ENCODE peak calls at places on chromosomes 1 and 21, in eight cellular contexts. K is tibial artery; R is kidney epithelial cell; A is astrocyte; D is LNCaP clone FGC; V is activated CD8-positive, alpha-beta T cell treated with anti-CD3 and anti-CD28 coated beads for 36 hours; E is adrenal gland; X is fibroblast of lung. I is an unnamed sample.

GRCh38 chr1:87953109-87953508 is 624.4 kb downstream of the LMO4 start:
- DNase-seq in K (no peak), R (no peak), A (peak), D (no peak), V (no peak), E (no peak), X (peak), I (no peak)

GRCh38 chr1:189211742-189212141 is 1265.9 kb downstream of the BRINP3 start:
- DNase-seq in K (no peak), R (no peak), A (peak), D (no peak), V (no peak), E (no peak), X (peak), I (no peak)

GRCh38 chr1:152761609-152762213 is 3.9 kb downstream of the KPRP start:
- DNase-seq in K (no peak), R (no peak), A (no peak), D (no peak), V (no peak), E (no peak), X (no peak), I (no peak)

GRCh38 chr1:6012529-6013318 is 20.5 kb upstream of the NPHP4 start:
- DNase-seq in K (no peak), R (no peak), A (no peak), D (no peak), V (no peak), E (no peak), X (no peak), I (no peak)

GRCh38 chr1:7430646-7431045 is 340.4 kb upstream of the VAMP3 start:
- DNase-seq in K (no peak), R (no peak), A (no peak), D (no peak), V (no peak), E (no peak), X (no peak), I (no peak)

GRCh38 chr1:202860744-202861419 is 28.1 kb downstream of the RABIF start:
- DNase-seq in K (no peak), R (no peak), A (peak), D (peak), V (peak), E (peak), X (peak), I (peak)

GRCh38 chr1:111251570-111251969 is 24.1 kb downstream of the CHI3L2 start:
- DNase-seq in K (no peak), R (no peak), A (no peak), D (no peak), V (peak), E (no peak), X (no peak), I (no peak)

GRCh38 chr21:26842976-26843911 is 2.0 kb downstream of the ADAMTS1 start:
- DNase-seq in K (peak), R (peak), A (peak), D (peak), V (peak), E (peak), X (peak), I (no peak)

GRCh38 chr1:41032147-41032546 is 10.6 kb upstream of the SLFNL1 start:
- DNase-seq in K (no peak), R (no peak), A (no peak), D (no peak), V (no peak), E (no peak), X (no peak), I (no peak)

GRCh38 chr1:215597961-215598360 is 30.9 kb downstream of the KCTD3 start:
- DNase-seq in K (no peak), R (no peak), A (no peak), D (no peak), V (no peak), E (no peak), X (no peak), I (no peak)

DNA sequence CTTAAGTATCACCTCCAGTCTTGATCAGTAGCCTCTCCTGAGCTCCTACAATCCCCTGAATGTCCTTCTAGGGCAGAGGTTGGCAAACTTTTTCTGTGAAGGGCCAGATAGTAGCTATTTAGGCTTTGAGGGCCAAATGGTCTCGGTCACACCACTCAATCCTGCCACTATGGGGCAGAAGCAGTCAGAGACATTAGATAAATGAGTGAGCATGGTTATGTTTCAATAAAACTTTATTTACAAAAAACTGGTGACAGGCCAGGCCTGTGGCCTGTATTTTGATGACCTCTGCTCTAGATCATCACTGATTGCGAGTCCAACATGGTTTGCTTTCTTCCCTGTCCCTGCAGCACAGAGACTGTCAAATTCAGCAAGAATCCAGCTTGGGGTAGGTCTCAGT is 36.3 kb downstream of the LRP8 start:
- DNase-seq in K (no peak), R (no peak), A (no peak), D (no peak), V (no peak), E (no peak), X (no peak), I (no peak)
- TF ChIP-seq CTCF in K (no peak), R (no peak), A (no peak), D (no peak), V (no peak), E (no peak), X (peak), I (no peak)

GRCh38 chr1:182485861-182486260 is 35.9 kb downstream of the RGSL1 start:
- DNase-seq in K (no peak), R (no peak), A (no peak), D (no peak), V (no peak), E (no peak), X (no peak), I (no peak)

GRCh38 chr1:182488803-182489202 is 38.9 kb downstream of the RGSL1 start:
- DNase-seq in K (no peak), R (no peak), A (no peak), D (no peak), V (no peak), E (no peak), X (no peak), I (no peak)

GRCh38 chr1:182484067-182484466 is 34.1 kb downstream of the RGSL1 start:
- DNase-seq in K (no peak), R (no peak), A (no peak), D (no peak), V (no peak), E (no peak), X (no peak), I (no peak)

DNA sequence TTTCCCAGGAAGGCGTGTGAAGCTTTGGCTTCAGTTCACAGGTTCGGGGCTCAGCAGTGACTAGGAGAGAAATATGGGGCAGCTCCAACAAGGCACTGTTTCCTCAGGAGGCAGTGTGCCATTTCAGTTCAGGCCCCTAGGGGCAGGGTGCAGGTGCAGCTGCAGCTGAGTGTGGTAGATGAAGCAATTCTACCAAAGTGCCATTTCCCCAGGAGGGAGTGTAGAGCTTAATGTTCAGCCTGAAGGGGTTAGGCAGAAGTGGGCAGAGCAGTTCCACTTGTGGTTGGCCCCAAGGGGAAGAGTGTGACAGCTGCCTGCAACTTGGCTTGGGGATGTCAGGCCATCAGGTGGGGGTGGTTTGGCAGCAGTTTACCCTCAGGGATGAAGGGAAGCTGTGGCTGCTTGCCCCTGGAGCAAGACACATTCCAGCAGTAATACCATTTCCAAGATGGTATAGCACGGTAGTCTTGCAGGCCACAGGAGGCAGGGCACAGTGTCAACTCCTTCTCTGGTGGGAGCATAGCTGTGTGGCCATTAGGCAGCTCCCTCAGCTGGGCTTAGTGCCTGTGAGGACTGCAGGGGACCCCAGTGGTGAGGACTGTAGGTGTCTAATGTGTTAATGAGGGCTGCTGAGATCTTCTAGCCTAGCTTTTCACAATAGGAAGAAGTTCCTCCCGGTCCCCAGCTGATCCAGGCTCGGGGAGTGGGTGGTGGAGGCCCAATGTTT is 34.7 kb downstream of the RGSL1 start:
- DNase-seq in K (no peak), R (no peak), A (no peak), D (no peak), V (peak), E (no peak), X (no peak), I (peak)
- TF ChIP-seq CTCF in K (no peak), R (peak), A (no peak), D (peak), V (no peak), E (no peak), X (no peak), I (peak)

GRCh38 chr1:84141177-84142003 is 2.7 kb upstream of the PRKACB start:
- DNase-seq in K (no peak), R (no peak), A (no peak), D (no peak), V (no peak), E (no peak), X (no peak), I (peak)
- TF ChIP-seq CTCF in K (peak), R (peak), A (peak), D (peak), V (peak), E (peak), X (peak), I (peak)

DNA sequence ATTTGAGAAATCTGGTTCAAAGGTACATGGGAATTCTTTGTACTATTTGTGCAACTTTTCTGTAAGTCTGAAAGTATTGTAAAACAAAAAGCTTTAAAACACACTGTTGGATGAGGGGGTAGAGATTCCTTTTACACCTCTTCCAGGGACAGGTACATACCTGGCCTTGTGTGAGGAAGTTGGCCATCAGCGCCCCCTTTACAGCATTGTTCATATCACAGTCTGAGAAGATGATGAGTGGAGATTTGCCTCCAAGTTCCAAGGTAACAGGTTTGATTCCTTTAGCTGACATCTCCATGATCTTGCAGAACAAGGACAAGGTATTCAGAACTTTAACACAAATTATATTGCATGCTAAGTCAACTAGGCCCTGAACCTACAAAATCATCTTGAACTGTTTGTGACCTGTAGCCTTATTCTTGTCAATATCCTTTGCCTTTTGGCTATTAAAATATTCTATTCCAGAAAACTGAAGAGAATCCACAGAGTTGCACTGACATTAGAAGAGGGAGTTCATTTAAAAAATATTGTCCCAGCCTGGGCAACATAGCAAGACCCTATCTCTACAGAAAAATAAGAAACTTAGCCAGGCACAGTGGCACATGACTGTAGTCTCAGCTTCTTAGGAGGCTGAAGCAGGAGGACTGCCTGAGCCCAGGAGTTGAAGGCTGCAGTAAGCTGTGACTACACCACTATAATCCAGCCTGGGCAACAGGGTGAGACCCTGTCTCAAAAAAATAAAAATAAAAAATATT is 18.9 kb downstream of the ALDH9A1 start:
- DNase-seq in K (no peak), R (no peak), A (no peak), D (no peak), V (no peak), E (no peak), X (no peak), I (no peak)
- TF ChIP-seq CTCF in K (no peak), R (no peak), A (no peak), D (no peak), V (no peak), E (no peak), X (no peak), I (no peak)

GRCh38 chr1:218156602-218157001 is 128.5 kb upstream of the RRP15 start:
- DNase-seq in K (no peak), R (no peak), A (no peak), D (no peak), V (no peak), E (no peak), X (no peak), I (no peak)
- TF ChIP-seq CTCF in K (no peak), R (no peak), A (no peak), D (no peak), V (no peak), E (no peak), X (no peak), I (no peak)

DNA sequence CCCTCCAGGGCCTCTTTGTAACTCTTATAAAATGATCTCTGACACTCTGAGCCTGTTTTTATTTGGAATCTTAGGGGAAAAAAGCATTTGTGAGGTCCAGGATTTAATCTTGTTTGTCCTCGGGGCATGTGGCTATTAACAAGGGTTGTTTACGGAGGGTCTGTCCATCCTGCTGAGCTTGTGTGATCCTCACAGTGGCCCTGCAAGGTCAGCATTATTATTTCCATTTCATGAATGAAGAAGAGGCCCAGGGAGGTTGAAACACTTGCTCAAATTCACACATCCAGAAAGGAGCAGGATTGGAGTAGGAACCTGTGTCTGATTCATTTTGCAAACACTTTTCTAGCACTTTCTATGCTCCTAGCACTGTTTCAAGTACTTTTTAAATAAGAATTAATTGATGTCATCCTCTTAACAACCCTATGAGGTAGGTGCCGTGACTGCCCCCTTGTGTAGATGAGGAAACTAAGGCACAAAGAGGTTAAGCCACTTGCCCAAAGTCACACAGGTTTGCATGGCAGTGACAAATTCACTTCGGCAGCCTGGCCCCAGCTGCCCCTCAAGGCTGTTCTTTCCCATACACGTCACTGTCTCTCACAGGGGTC is 178.9 kb downstream of the MIS18A start:
- DNase-seq in K (no peak), R (no peak), A (no peak), D (no peak), V (peak), E (no peak), X (no peak), I (no peak)
- TF ChIP-seq CTCF in K (no peak), R (no peak), A (no peak), D (peak), V (no peak), E (no peak), X (no peak), I (no peak)

GRCh38 chr1:26999440-26999987 is 6.0 kb downstream of the TRNP1 start:
- DNase-seq in K (peak), R (no peak), A (peak), D (no peak), V (no peak), E (no peak), X (peak), I (no peak)
- TF ChIP-seq CTCF in K (peak), R (no peak), A (no peak), D (no peak), V (no peak), E (no peak), X (peak), I (no peak)

I was measured in GM10248.